ENCODE peak calls at places on chromosome 21, in four cellular contexts. S, M, T and L are unnamed samples.

GRCh38 chr21:31667141-31667540 is 7.6 kb downstream of the SOD1 start:
- DNase-seq in S (no peak), M (no peak), T (no peak), L (no peak)

GRCh38 chr21:42403611-42404231 is at the start of gene UBASH3A:
- DNase-seq in S (no peak), M (no peak), T (peak), L (peak)

GRCh38 chr21:26177741-26178452 is 7.3 kb upstream of the APP start:
- DNase-seq in S (no peak), M (no peak), T (no peak), L (no peak)

GRCh38 chr21:42346866-42347600 is 3.8 kb downstream of the TFF2 start:
- DNase-seq in S (no peak), M (no peak), T (no peak), L (no peak)

GRCh38 chr21:43194303-43195130 is 25.7 kb downstream of the CRYAA start:
- DNase-seq in S (no peak), M (peak), T (no peak), L (no peak)

GRCh38 chr21:38349111-38349746 is 92.4 kb downstream of the KCNJ15 start:
- DNase-seq in S (no peak), M (peak), T (no peak), L (no peak)

GRCh38 chr21:27582946-27583270 is 616.0 kb upstream of the ADAMTS5 start:
- DNase-seq in S (no peak), M (no peak), T (no peak), L (no peak)

GRCh38 chr21:14259669-14260458 is 43.9 kb downstream of the RBM11 start:
- DNase-seq in S (peak), M (no peak), T (peak), L (no peak)

GRCh38 chr21:42061195-42061865 is 9.8 kb upstream of the UMODL1 start:
- DNase-seq in S (no peak), M (no peak), T (no peak), L (peak)

GRCh38 chr21:22573834-22574233 is 1575.6 kb downstream of the NCAM2 start:
- DNase-seq in S (no peak), M (no peak), T (no peak), L (no peak)

GRCh38 chr21:38341546-38342012 is 84.8 kb downstream of the KCNJ15 start:
- DNase-seq in S (no peak), M (peak), T (no peak), L (no peak)

GRCh38 chr21:41396452-41397107 is 29.5 kb upstream of the MX1 start:
- DNase-seq in S (no peak), M (no peak), T (no peak), L (peak)

GRCh38 chr21:41459884-41460534 is 34.0 kb downstream of the MX1 start:
- DNase-seq in S (no peak), M (no peak), T (no peak), L (no peak)

GRCh38 chr21:39159342-39160063 is 23.7 kb downstream of the PSMG1 start:
- DNase-seq in S (no peak), M (no peak), T (no peak), L (no peak)

GRCh38 chr21:31845151-31845550 is 27.7 kb upstream of the HUNK start:
- DNase-seq in S (no peak), M (no peak), T (no peak), L (no peak)

GRCh38 chr21:42314616-42315295 is 453 bp downstream of the TFF3 start:
- DNase-seq in S (no peak), M (no peak), T (no peak), L (peak)

GRCh38 chr21:17250651-17251294 is 262.1 kb upstream of the CXADR start:
- DNase-seq in S (no peak), M (no peak), T (no peak), L (no peak)

GRCh38 chr21:21216013-21216412 is 217.8 kb downstream of the NCAM2 start:
- DNase-seq in S (no peak), M (no peak), T (no peak), L (no peak)

GRCh38 chr21:42721341-42721824 is 68.0 kb downstream of the PDE9A start:
- DNase-seq in S (no peak), M (no peak), T (no peak), L (peak)

GRCh38 chr21:44618909-44619308 is 7.0 kb downstream of the KRTAP10-8 start:
- DNase-seq in S (no peak), M (no peak), T (no peak), L (no peak)

GRCh38 chr21:18070392-18070791 is 174.2 kb upstream of the CHODL start:
- DNase-seq in S (no peak), M (no peak), T (no peak), L (no peak)

GRCh38 chr21:44005071-44005470 is 7.0 kb upstream of the TRAPPC10 start:
- DNase-seq in S (no peak), M (no peak), T (no peak), L (no peak)

GRCh38 chr21:42857216-42857615 is 22.1 kb downstream of the WDR4 start:
- DNase-seq in S (no peak), M (no peak), T (no peak), L (no peak)

GRCh38 chr21:42988234-42988965 is 14.0 kb downstream of the PKNOX1 start:
- DNase-seq in S (no peak), M (no peak), T (no peak), L (no peak)

GRCh38 chr21:41045534-41046268 is 122.3 kb upstream of the BACE2 start:
- DNase-seq in S (no peak), M (no peak), T (peak), L (no peak)

GRCh38 chr21:42533306-42533962 is 19.8 kb downstream of the SLC37A1 start:
- DNase-seq in S (no peak), M (peak), T (no peak), L (peak)

GRCh38 chr21:16741228-16741665 is 771.6 kb upstream of the CXADR start:
- DNase-seq in S (no peak), M (no peak), T (no peak), L (no peak)

GRCh38 chr21:19228241-19228640 is 824.7 kb upstream of the TMPRSS15 start:
- DNase-seq in S (no peak), M (no peak), T (no peak), L (no peak)

GRCh38 chr21:38315155-38315554 is 58.4 kb downstream of the KCNJ15 start:
- DNase-seq in S (no peak), M (no peak), T (no peak), L (no peak)

GRCh38 chr21:34974162-34974981 is 74.7 kb downstream of the RUNX1 start:
- DNase-seq in S (no peak), M (no peak), T (no peak), L (no peak)

GRCh38 chr21:31660134-31660565 is 657 bp downstream of the SOD1 start:
- DNase-seq in S (no peak), M (peak), T (no peak), L (peak)

GRCh38 chr21:42633858-42634257 is 19.6 kb upstream of the PDE9A start:
- DNase-seq in S (no peak), M (peak), T (no peak), L (peak)

GRCh38 chr21:28754127-28754611 is 238.5 kb downstream of the LTN1 start:
- DNase-seq in S (no peak), M (no peak), T (no peak), L (peak)

GRCh38 chr21:17818158-17819113 is 720 bp downstream of the C21orf91 start:
- DNase-seq in S (no peak), M (no peak), T (no peak), L (peak)

GRCh38 chr21:34691396-34692032 is 22.7 kb downstream of the CLIC6 start:
- DNase-seq in S (no peak), M (no peak), T (no peak), L (no peak)

DNA sequence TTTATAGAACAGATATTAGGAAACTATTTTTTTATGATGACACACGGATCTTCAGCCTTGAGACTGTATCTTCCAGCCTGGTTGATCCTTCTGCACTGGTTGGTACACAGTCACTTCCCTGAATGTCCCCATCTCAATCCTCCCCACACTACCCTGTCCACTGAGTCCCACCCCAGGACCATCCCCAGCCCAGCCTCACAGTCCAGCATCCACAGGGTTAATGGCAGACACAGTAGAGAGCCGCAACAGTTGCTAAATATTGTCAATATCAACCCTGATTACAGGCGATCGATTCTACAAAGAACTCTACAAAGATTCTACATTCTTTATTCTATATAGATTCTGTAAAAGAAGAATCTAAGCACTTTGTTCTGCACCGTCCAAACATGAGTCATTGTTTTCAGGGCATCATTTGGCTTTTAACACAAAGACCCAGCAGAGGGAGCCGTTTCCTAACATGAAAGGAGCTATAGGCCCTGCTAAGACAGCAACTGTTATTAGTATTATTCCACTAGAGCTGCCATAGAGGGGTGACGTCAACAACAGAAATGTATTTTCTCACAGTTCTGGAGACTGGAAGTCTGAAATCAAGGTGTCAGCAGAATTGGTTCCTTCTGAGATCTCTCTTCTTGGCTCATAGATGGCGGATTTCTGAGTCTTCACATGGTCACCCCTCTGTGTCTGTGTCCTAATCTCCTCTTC is 30.1 kb upstream of the IFNAR2 start:
- DNase-seq in S (peak), M (peak), T (peak), L (peak)
- TF ChIP-seq POLR2AphosphoS5 in S (no peak), M (no peak), T (no peak), L (no peak)

GRCh38 chr21:36549470-36549869 is 69.5 kb upstream of the CLDN14 start:
- DNase-seq in S (no peak), M (no peak), T (no peak), L (no peak)
- TF ChIP-seq CTCF in S (no peak), M (no peak), T (no peak), L (no peak)

GRCh38 chr21:45640001-45640887 is 3.3 kb upstream of the PCBP3 start:
- DNase-seq in S (no peak), M (no peak), T (no peak), L (no peak)
- H3K4me3 ChIP-seq in S (no peak), M (no peak), T (no peak), L (no peak)

DNA sequence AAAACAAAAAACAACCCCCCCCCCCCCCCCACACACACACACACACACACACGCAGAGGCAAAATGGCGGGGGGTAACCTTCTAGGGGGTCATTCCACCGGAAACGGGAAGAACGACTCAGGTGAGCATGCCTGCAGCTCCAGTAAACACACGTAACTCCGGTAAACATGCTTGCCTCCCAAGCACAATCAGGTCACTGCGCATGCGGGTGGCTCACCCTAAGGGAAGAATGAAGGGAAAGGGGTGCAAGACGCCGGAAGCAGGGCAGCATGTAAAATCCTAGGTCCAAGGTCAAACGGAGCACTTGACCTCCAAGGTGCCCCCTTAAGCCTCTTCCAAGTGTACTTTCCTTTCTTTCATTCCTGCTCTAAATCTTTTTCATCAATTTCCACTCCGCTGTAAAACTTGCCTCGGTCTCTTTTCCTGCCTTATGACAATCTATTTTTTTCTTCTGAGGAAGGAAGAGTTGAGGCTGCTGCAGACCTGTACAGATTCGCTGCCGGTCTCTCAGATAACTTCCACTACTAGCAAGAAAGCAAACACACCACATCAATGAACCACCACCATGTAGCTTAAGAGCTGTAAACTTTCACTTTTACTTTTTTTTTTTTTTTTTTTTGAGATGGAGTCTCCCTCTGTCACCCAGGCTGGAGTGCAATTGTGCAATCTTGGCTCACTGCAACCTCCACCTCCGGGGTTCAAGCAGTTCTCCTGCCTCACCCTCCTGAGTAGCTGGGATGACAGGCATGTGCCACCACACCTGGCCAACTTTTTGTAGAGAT is 21.0 kb upstream of the CBR3 start:
- DNase-seq in S (no peak), M (no peak), T (no peak), L (peak)
- TF ChIP-seq POLR2AphosphoS5 in S (no peak), M (no peak), T (no peak), L (peak)